ENCODE peak calls at places on chromosome 4, in nine cellular contexts. Z is effector CD4-positive, alpha-beta T cell; Y is NCI-H1105; E is NCI-H187 treated with DMSO at 0.1 percent for 48 hours; D is ELR; L is T-helper 9 cell; N is upper lobe of left lung; W is chondrocyte; T is germinal center. B is an unnamed sample.

GRCh38 chr4:72505314-72505744 is 63.7 kb downstream of the ADAMTS3 start:
- DNase-seq in E (no peak), Y (no peak), Z (no peak), L (no peak), T (peak; percentile 6), W (no peak), N (peak; percentile 24), D (peak; percentile 65), B (peak; percentile 26)

GRCh38 chr4:89403826-89404225 is 96.2 kb upstream of the GPRIN3 start:
- DNase-seq in Y (no peak), T (no peak), Z (no peak), N (no peak), D (no peak), L (no peak), E (no peak), W (no peak), B (no peak)

GRCh38 chr4:138410266-138410665 is 168.1 kb upstream of the SLC7A11 start:
- DNase-seq in L (no peak), T (no peak), W (no peak), N (no peak), D (no peak), Y (no peak), E (no peak), Z (no peak), B (no peak)

GRCh38 chr4:76539979-76540378 is 105.0 kb downstream of the SHROOM3 start:
- DNase-seq in L (no peak), Y (no peak), T (no peak), W (no peak), D (no peak), N (no peak), Z (no peak), E (no peak), B (no peak)

GRCh38 chr4:9762823-9763475 is 18.5 kb upstream of the DRD5 start:
- DNase-seq in N (peak; percentile 24), W (no peak), L (no peak), D (peak; percentile 36), Z (no peak), Y (peak; percentile 32), T (peak; percentile 21), E (peak; percentile 41), B (peak; percentile 3)

GRCh38 chr4:77434299-77435092 is 171.1 kb upstream of the CXCL13 start:
- DNase-seq in D (no peak), E (no peak), N (no peak), Y (no peak), Z (no peak), W (no peak), T (no peak), L (no peak), B (no peak)

GRCh38 chr4:158169516-158169915 is 3.3 kb downstream of the GASK1B start:
- DNase-seq in L (no peak), Y (no peak), E (no peak), N (no peak), T (no peak), D (no peak), Z (no peak), W (no peak), B (no peak)

GRCh38 chr4:157217708-157218107 is 2.8 kb upstream of the GRIA2 start:
- DNase-seq in Y (no peak), Z (no peak), E (no peak), T (no peak), N (no peak), D (peak; percentile 41), L (no peak), W (no peak), B (no peak)

GRCh38 chr4:88452941-88453340 is 4.0 kb upstream of the HERC5 start:
- DNase-seq in D (no peak), N (no peak), T (no peak), W (no peak), Z (no peak), E (no peak), L (no peak), Y (no peak), B (no peak)

GRCh38 chr4:110172972-110173371 is 25.4 kb downstream of the ELOVL6 start:
- DNase-seq in T (no peak), W (no peak), Z (no peak), E (peak; percentile 53), L (no peak), D (no peak), N (peak; percentile 33), Y (no peak), B (no peak)

B was measured in AG04450.